ENCODE peak calls at places on chromosomes 5 and 9, in four cellular contexts. One of them, this sample, is unnamed.

GRCh38 chr9:82498918-82499317 is 510.3 kb downstream of the SPATA31D1 start:
- DNase-seq in heart left ventricle: no peak
- DNase-seq in right atrium auricular region: no peak
- DNase-seq in mucosa of descending colon: no peak
- DNase-seq in this sample: no peak

GRCh38 chr9:38183994-38184568 is 115.1 kb upstream of the SHB start:
- DNase-seq in heart left ventricle: no peak
- DNase-seq in right atrium auricular region: no peak
- DNase-seq in mucosa of descending colon: no peak
- DNase-seq in this sample: no peak

GRCh38 chr9:93588641-93589609 is 12.5 kb downstream of the PHF2 start:
- DNase-seq in heart left ventricle: no peak
- DNase-seq in right atrium auricular region: peak; percentile 55
- DNase-seq in mucosa of descending colon: no peak
- DNase-seq in this sample: no peak

GRCh38 chr5:172875372-172876279 is 41.6 kb downstream of the ERGIC1 start:
- DNase-seq in heart left ventricle: no peak
- DNase-seq in right atrium auricular region: no peak
- DNase-seq in mucosa of descending colon: no peak
- DNase-seq in this sample: no peak

GRCh38 chr9:113580041-113580953 is 116.8 kb downstream of the RGS3 start:
- DNase-seq in heart left ventricle: peak; percentile 89
- DNase-seq in right atrium auricular region: peak; percentile 84
- DNase-seq in mucosa of descending colon: peak; percentile 92
- DNase-seq in this sample: peak; percentile 98

GRCh38 chr5:68759593-68759992 is 334.2 kb upstream of the SLC30A5 start:
- DNase-seq in heart left ventricle: no peak
- DNase-seq in right atrium auricular region: no peak
- DNase-seq in mucosa of descending colon: no peak
- DNase-seq in this sample: no peak

GRCh38 chr5:172078726-172079345 is 72.4 kb upstream of the FBXW11 start:
- DNase-seq in heart left ventricle: peak; percentile 71
- DNase-seq in right atrium auricular region: no peak
- DNase-seq in mucosa of descending colon: no peak
- DNase-seq in this sample: no peak

GRCh38 chr5:149667084-149667826 is 62.9 kb upstream of the PPARGC1B start:
- DNase-seq in heart left ventricle: no peak
- DNase-seq in right atrium auricular region: no peak
- DNase-seq in mucosa of descending colon: no peak
- DNase-seq in this sample: no peak

GRCh38 chr5:96157841-96158291 is 196.2 kb upstream of the ELL2 start:
- DNase-seq in heart left ventricle: no peak
- DNase-seq in right atrium auricular region: no peak
- DNase-seq in mucosa of descending colon: no peak
- DNase-seq in this sample: no peak

GRCh38 chr5:68060382-68060781 is 155.2 kb upstream of the PIK3R1 start:
- DNase-seq in heart left ventricle: no peak
- DNase-seq in right atrium auricular region: no peak
- DNase-seq in mucosa of descending colon: no peak
- DNase-seq in this sample: no peak

GRCh38 chr9:1057910-1058309 is 7.8 kb downstream of the DMRT2 start:
- DNase-seq in heart left ventricle: no peak
- DNase-seq in right atrium auricular region: no peak
- DNase-seq in mucosa of descending colon: no peak
- DNase-seq in this sample: no peak

GRCh38 chr5:30561771-30562170 is 631.7 kb upstream of the CDH6 start:
- DNase-seq in heart left ventricle: no peak
- DNase-seq in right atrium auricular region: no peak
- DNase-seq in mucosa of descending colon: no peak
- DNase-seq in this sample: no peak

GRCh38 chr5:7329712-7330111 is 66.2 kb upstream of the ADCY2 start:
- DNase-seq in heart left ventricle: no peak
- DNase-seq in right atrium auricular region: no peak
- DNase-seq in mucosa of descending colon: no peak
- DNase-seq in this sample: no peak

GRCh38 chr9:93059097-93059959 is 827 bp downstream of the SUSD3 start:
- DNase-seq in heart left ventricle: no peak
- DNase-seq in right atrium auricular region: no peak
- DNase-seq in mucosa of descending colon: peak; percentile 74
- DNase-seq in this sample: no peak

GRCh38 chr5:59813761-59814562 is 79.6 kb downstream of the PDE4D start:
- DNase-seq in heart left ventricle: no peak
- DNase-seq in right atrium auricular region: no peak
- DNase-seq in mucosa of descending colon: no peak
- DNase-seq in this sample: no peak

GRCh38 chr5:121105921-121106320 is 641.8 kb downstream of the PRR16 start:
- DNase-seq in heart left ventricle: no peak
- DNase-seq in right atrium auricular region: no peak
- DNase-seq in mucosa of descending colon: no peak
- DNase-seq in this sample: no peak

GRCh38 chr9:37217141-37217540 is 96.8 kb downstream of the ZCCHC7 start:
- DNase-seq in heart left ventricle: no peak
- DNase-seq in right atrium auricular region: no peak
- DNase-seq in mucosa of descending colon: no peak
- DNase-seq in this sample: no peak

GRCh38 chr9:40927260-40927631 is 201.2 kb downstream of the FOXD4L6 start:
- DNase-seq in heart left ventricle: no peak
- DNase-seq in right atrium auricular region: peak; percentile 47
- DNase-seq in mucosa of descending colon: no peak
- DNase-seq in this sample: no peak
- H3K9me3 ChIP-seq in heart left ventricle: peaks cover 60% of the 10 kb centered on the region
- H3K9me3 ChIP-seq in right atrium auricular region: peaks cover 68% of the 10 kb centered on the region
- H3K9me3 ChIP-seq in mucosa of descending colon: peaks cover 94% of the 10 kb centered on the region
- H3K9me3 ChIP-seq in this sample: peaks cover 35% of the 10 kb centered on the region

DNA sequence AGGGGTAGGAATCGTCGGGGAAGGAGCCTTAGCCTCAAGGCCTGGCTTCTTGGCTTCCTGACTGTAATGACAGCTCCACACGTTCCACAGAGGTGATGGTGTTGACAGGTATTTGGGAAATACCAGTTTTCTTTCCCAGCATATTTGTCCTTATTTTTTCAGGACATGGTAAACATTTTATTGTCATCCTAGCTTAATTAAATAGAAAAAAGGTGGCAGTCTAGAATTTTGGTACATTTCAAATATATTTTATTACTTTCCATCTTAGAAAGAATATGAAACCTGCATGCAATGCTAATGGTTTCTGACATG is 8.4 kb downstream of the CXCL14 start:
- DNase-seq in heart left ventricle: no peak
- DNase-seq in right atrium auricular region: no peak
- DNase-seq in mucosa of descending colon: no peak
- DNase-seq in this sample: no peak
- TF ChIP-seq CTCF in heart left ventricle: no peak
- TF ChIP-seq CTCF in right atrium auricular region: no peak
- TF ChIP-seq CTCF in mucosa of descending colon: no peak
- TF ChIP-seq CTCF in this sample: no peak

DNA sequence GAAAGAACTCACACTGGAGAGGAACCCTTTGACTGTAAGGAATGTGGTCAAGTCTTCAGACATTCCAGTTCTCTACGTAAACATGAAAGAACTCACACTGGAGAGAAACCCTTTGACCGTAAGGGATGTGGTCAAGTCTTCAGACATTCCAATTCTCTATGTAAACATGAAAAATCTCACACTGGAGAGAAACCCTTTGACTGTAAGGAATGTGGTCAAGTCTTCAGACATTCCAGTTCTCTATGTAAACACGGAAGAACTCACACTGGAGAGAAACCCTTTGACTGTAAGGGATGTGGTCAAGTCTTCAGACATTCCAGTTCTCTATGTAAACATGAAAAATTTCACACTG is 32.6 kb downstream of the MAPK9 start:
- DNase-seq in heart left ventricle: no peak
- DNase-seq in right atrium auricular region: no peak
- DNase-seq in mucosa of descending colon: no peak
- DNase-seq in this sample: no peak
- H3K9me3 ChIP-seq in heart left ventricle: peaks cover 100% of the 10 kb centered on the region
- H3K9me3 ChIP-seq in right atrium auricular region: peaks cover 100% of the 10 kb centered on the region
- H3K9me3 ChIP-seq in mucosa of descending colon: peaks cover 100% of the 10 kb centered on the region
- H3K9me3 ChIP-seq in this sample: peaks cover 100% of the 10 kb centered on the region

GRCh38 chr9:114856942-114857315 is 51.1 kb upstream of the TNFSF15 start:
- DNase-seq in heart left ventricle: no peak
- DNase-seq in right atrium auricular region: no peak
- DNase-seq in mucosa of descending colon: no peak
- DNase-seq in this sample: no peak
- TF ChIP-seq CTCF in heart left ventricle: no peak
- TF ChIP-seq CTCF in right atrium auricular region: no peak
- TF ChIP-seq CTCF in mucosa of descending colon: no peak
- TF ChIP-seq CTCF in this sample: no peak

DNA sequence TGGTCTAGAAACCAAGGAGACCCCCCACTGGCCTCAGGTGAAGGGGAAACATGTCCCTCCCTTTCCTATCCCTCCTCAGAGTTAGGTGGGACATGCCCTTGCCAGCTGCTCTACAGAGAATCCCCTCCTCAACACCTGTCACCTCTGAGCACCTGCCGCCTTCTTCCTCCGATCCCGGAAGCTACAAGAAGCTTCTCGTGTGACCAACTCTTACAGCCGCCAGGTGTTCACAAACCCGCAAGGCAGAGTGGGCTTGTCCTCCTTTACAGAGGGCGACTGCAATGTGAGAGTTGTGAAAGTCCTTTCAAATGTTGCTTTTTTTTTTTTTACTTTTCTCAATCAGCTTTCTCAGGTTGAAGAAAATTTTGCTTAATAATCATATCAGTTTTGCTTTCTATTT is 3.7 kb upstream of the ICE1 start:
- DNase-seq in heart left ventricle: no peak
- DNase-seq in right atrium auricular region: no peak
- DNase-seq in mucosa of descending colon: no peak
- DNase-seq in this sample: no peak
- H3K9me3 ChIP-seq in heart left ventricle: no peaks in the 10 kb centered on the region
- H3K9me3 ChIP-seq in right atrium auricular region: no peaks in the 10 kb centered on the region
- H3K9me3 ChIP-seq in mucosa of descending colon: no peaks in the 10 kb centered on the region
- H3K9me3 ChIP-seq in this sample: no peaks in the 10 kb centered on the region

DNA sequence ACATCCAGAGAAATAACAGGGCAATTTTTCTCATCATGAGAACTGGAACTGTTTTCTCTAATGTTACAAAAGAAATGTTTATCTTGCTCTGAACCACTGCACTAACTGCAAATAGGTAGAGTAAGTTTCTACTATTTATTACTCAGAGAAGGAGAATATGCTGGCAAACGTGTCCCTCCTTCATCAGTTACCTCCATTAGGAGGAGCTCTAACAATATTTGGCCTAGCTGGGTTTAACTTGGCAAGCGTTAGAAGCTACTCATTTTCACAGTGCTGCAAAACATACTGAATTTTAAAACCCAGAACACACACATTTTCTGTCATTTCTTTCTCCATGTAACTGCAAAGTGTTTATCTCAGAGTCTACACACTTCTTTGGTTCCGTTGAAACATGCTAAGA is 101.0 kb upstream of the GABRG2 start:
- DNase-seq in heart left ventricle: no peak
- DNase-seq in right atrium auricular region: no peak
- DNase-seq in mucosa of descending colon: no peak
- DNase-seq in this sample: no peak
- TF ChIP-seq CTCF in heart left ventricle: no peak
- TF ChIP-seq CTCF in right atrium auricular region: peak; percentile 38
- TF ChIP-seq CTCF in mucosa of descending colon: no peak
- TF ChIP-seq CTCF in this sample: no peak

GRCh38 chr9:112295174-112295573 is 38.2 kb downstream of the PTBP3 start:
- DNase-seq in heart left ventricle: no peak
- DNase-seq in right atrium auricular region: no peak
- DNase-seq in mucosa of descending colon: no peak
- DNase-seq in this sample: no peak
- H3K9me3 ChIP-seq in heart left ventricle: no peaks in the 10 kb centered on the region
- H3K9me3 ChIP-seq in right atrium auricular region: no peaks in the 10 kb centered on the region
- H3K9me3 ChIP-seq in mucosa of descending colon: no peaks in the 10 kb centered on the region
- H3K9me3 ChIP-seq in this sample: no peaks in the 10 kb centered on the region

GRCh38 chr9:75591972-75592371 is 298.5 kb upstream of the PCSK5 start:
- DNase-seq in heart left ventricle: no peak
- DNase-seq in right atrium auricular region: no peak
- DNase-seq in mucosa of descending colon: no peak
- DNase-seq in this sample: no peak

GRCh38 chr9:75588808-75589207 is 301.7 kb upstream of the PCSK5 start:
- DNase-seq in heart left ventricle: no peak
- DNase-seq in right atrium auricular region: no peak
- DNase-seq in mucosa of descending colon: no peak
- DNase-seq in this sample: no peak

GRCh38 chr9:75599249-75599648 is 291.2 kb upstream of the PCSK5 start:
- DNase-seq in heart left ventricle: no peak
- DNase-seq in right atrium auricular region: no peak
- DNase-seq in mucosa of descending colon: no peak
- DNase-seq in this sample: no peak

GRCh38 chr9:75589497-75589896 is 301.0 kb upstream of the PCSK5 start:
- DNase-seq in heart left ventricle: no peak
- DNase-seq in right atrium auricular region: no peak
- DNase-seq in mucosa of descending colon: no peak
- DNase-seq in this sample: no peak

GRCh38 chr9:75593920-75594319 is 296.6 kb upstream of the PCSK5 start:
- DNase-seq in heart left ventricle: no peak
- DNase-seq in right atrium auricular region: no peak
- DNase-seq in mucosa of descending colon: no peak
- DNase-seq in this sample: no peak
- TF ChIP-seq CTCF in heart left ventricle: no peak
- TF ChIP-seq CTCF in right atrium auricular region: no peak
- TF ChIP-seq CTCF in mucosa of descending colon: no peak
- TF ChIP-seq CTCF in this sample: no peak

DNA sequence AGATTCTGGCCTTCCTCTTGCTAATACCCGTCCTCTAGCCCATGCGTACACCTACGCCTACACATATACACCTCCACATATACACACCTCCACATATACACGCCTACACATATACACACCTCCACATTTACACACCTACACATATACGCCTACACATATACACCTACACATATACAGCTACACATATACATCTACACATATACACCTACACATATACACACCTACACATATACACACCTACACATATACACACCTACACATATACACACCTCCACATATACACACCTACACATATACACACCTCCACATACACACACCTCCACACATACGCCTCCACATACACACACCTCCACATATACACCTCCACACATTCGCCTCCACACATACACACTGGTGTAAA is 27.2 kb downstream of the AK3 start:
- DNase-seq in heart left ventricle: no peak
- DNase-seq in right atrium auricular region: no peak
- DNase-seq in mucosa of descending colon: no peak
- DNase-seq in this sample: no peak
- H3K9me3 ChIP-seq in heart left ventricle: no peaks in the 10 kb centered on the region
- H3K9me3 ChIP-seq in right atrium auricular region: no peaks in the 10 kb centered on the region
- H3K9me3 ChIP-seq in mucosa of descending colon: no peaks in the 10 kb centered on the region
- H3K9me3 ChIP-seq in this sample: no peaks in the 10 kb centered on the region

This sample was measured in upper lobe of left lung.